ENCODE peak calls at places on chromosome 18, in five cellular contexts. H is left lobe of liver, N is EH, P is NCI-H510A, S is hippocampal formation. J is an unnamed sample.
A peak's percentile ranks its signal among the peaks of the same experiment; 100 is the strongest.

GRCh38 chr18:49048361-49048760 is 97.6 kb upstream of the SMAD7 start:
- DNase-seq in H (no peak), N (peak; percentile 96), P (no peak), S (no peak), J (no peak)

GRCh38 chr18:10454800-10455550 is 540 bp downstream of the APCDD1 start:
- DNase-seq in H (no peak), N (peak; percentile 28), P (no peak), S (no peak), J (no peak)

GRCh38 chr18:45775241-45775676 is 50.2 kb upstream of the SIGLEC15 start:
- DNase-seq in H (peak; percentile 47), N (peak; percentile 62), P (no peak), S (peak; percentile 30), J (peak; percentile 83)

GRCh38 chr18:70693196-70693595 is 404.4 kb downstream of the SOCS6 start:
- DNase-seq in H (no peak), N (no peak), P (peak; percentile 20), S (no peak), J (no peak)

GRCh38 chr18:44096016-44096415 is 584.7 kb upstream of the SETBP1 start:
- DNase-seq in H (no peak), N (no peak), P (no peak), S (no peak), J (no peak)

GRCh38 chr18:37253424-37254255 is 312.0 kb downstream of the CELF4 start:
- DNase-seq in H (no peak), N (no peak), P (peak; percentile 84), S (no peak), J (no peak)

GRCh38 chr18:65287642-65288041 is 463.2 kb upstream of the CDH7 start:
- DNase-seq in H (no peak), N (no peak), P (peak; percentile 53), S (no peak), J (no peak)

GRCh38 chr18:7334973-7335568 is 104.2 kb downstream of the LRRC30 start:
- DNase-seq in H (no peak), N (no peak), P (no peak), S (no peak), J (no peak)